ENCODE peak calls at places on chromosomes 11 and 22, in six cellular contexts. T is ovary, N is transverse colon, A is lower leg skin, I is uterus, F is A549. Y is an unnamed sample.

GRCh38 chr11:72969894-72970335 is 155.7 kb downstream of the ATG16L2 start:
- DNase-seq in F (no peak), A (no peak), T (no peak), N (no peak), I (no peak), Y (no peak)

GRCh38 chr22:39290724-39291161 is 28.7 kb downstream of the RPL3 start:
- DNase-seq in A (peak; percentile 43), F (peak; percentile 77), N (no peak), T (peak; percentile 65), I (peak; percentile 75), Y (peak; percentile 63)

GRCh38 chr11:8959546-8960166 is 4.6 kb downstream of the TMEM9B start:
- DNase-seq in A (no peak), I (no peak), T (no peak), N (peak; percentile 15), F (peak; percentile 81), Y (no peak)

GRCh38 chr11:92932023-92932422 is 37.4 kb upstream of the MTNR1B start:
- DNase-seq in T (no peak), F (no peak), A (no peak), N (no peak), I (no peak), Y (no peak)

GRCh38 chr22:42300286-42301071 is 30.0 kb upstream of the TCF20 start:
- DNase-seq in F (no peak), I (no peak), A (no peak), T (no peak), N (peak; percentile 62), Y (peak; percentile 27)

GRCh38 chr11:1202154-1202775 is 20.6 kb upstream of the MUC5B start:
- DNase-seq in I (no peak), N (peak; percentile 7), A (no peak), F (peak; percentile 69), T (no peak), Y (peak; percentile 37)

GRCh38 chr22:35912668-35913067 is 116.0 kb downstream of the RBFOX2 start:
- DNase-seq in N (no peak), I (no peak), F (no peak), T (no peak), A (no peak), Y (no peak)

GRCh38 chr11:122180435-122180834 is 64.4 kb upstream of the BLID start:
- DNase-seq in A (no peak), T (no peak), I (peak; percentile 49), N (no peak), F (peak; percentile 69), Y (no peak)

GRCh38 chr22:22770280-22770871 is 117.2 kb upstream of the IGLL5 start:
- DNase-seq in A (no peak), F (peak; percentile 30), T (peak; percentile 49), N (peak; percentile 75), I (no peak), Y (peak; percentile 55)

GRCh38 chr11:63945482-63946163 is 6.8 kb downstream of the NAA40 start:
- DNase-seq in N (peak; percentile 75), A (peak; percentile 77), T (peak; percentile 79), I (peak; percentile 76), F (peak; percentile 75), Y (peak; percentile 77)

GRCh38 chr11:100403817-100404216 is 283.3 kb upstream of the ARHGAP42 start:
- DNase-seq in T (no peak), A (no peak), F (no peak), N (no peak), I (no peak), Y (no peak)

GRCh38 chr22:43201486-43202219 is 14.7 kb upstream of the TTLL12 start:
- DNase-seq in N (no peak), T (no peak), F (no peak), I (no peak), A (no peak), Y (no peak)

GRCh38 chr11:28528217-28528616 is 420.0 kb downstream of the METTL15 start:
- DNase-seq in T (no peak), N (no peak), F (no peak), I (no peak), A (no peak), Y (no peak)

GRCh38 chr11:74370122-74370521 is 28.1 kb downstream of the PGM2L1 start:
- DNase-seq in F (no peak), T (no peak), I (no peak), A (no peak), N (no peak), Y (no peak)

GRCh38 chr11:31598454-31598853 is 88.9 kb downstream of the ELP4 start:
- DNase-seq in T (no peak), F (no peak), N (no peak), I (no peak), A (no peak), Y (no peak)

GRCh38 chr11:119218141-119218878 is 12.2 kb downstream of the CBL start:
- DNase-seq in I (no peak), F (peak; percentile 70), A (no peak), N (no peak), T (no peak), Y (no peak)

GRCh38 chr11:120759046-120759445 is 247.5 kb downstream of the GRIK4 start:
- DNase-seq in A (no peak), T (no peak), F (no peak), N (no peak), I (no peak), Y (no peak)

GRCh38 chr22:35544189-35544588 is 3.6 kb downstream of the RASD2 start:
- DNase-seq in A (no peak), T (no peak), F (no peak), N (no peak), I (no peak), Y (no peak)

GRCh38 chr11:64675417-64676252 is 47.4 kb downstream of the NRXN2 start:
- DNase-seq in N (no peak), T (no peak), A (peak; percentile 53), I (peak; percentile 62), F (peak; percentile 61), Y (no peak)

GRCh38 chr22:19035474-19036228 is 86.6 kb downstream of the DGCR2 start:
- DNase-seq in A (no peak), I (no peak), T (no peak), N (no peak), F (peak; percentile 10), Y (peak; percentile 23)

GRCh38 chr11:69563306-69563705 is 77.7 kb upstream of the CCND1 start:
- DNase-seq in A (no peak), F (no peak), I (no peak), T (no peak), N (no peak), Y (no peak)

GRCh38 chr11:46277623-46278386 is at the start of gene CREB3L1:
- DNase-seq in N (peak; percentile 81), F (no peak), T (peak; percentile 49), I (peak; percentile 72), A (no peak), Y (peak; percentile 91)
- TF ChIP-seq POLR2A in N (peak; percentile 75), F (no peak), T (no peak), I (no peak), A (no peak), Y (no peak)

GRCh38 chr11:113279591-113279990 is 34.8 kb upstream of the TTC12 start:
- DNase-seq in I (no peak), N (no peak), T (no peak), F (no peak), A (no peak), Y (no peak)
- H3K4me3 ChIP-seq in I (no peak overlapping the region), N (no peak overlapping the region), T (no peak overlapping the region), F (no peak overlapping the region), A (no peak overlapping the region), Y (no peak overlapping the region)

DNA sequence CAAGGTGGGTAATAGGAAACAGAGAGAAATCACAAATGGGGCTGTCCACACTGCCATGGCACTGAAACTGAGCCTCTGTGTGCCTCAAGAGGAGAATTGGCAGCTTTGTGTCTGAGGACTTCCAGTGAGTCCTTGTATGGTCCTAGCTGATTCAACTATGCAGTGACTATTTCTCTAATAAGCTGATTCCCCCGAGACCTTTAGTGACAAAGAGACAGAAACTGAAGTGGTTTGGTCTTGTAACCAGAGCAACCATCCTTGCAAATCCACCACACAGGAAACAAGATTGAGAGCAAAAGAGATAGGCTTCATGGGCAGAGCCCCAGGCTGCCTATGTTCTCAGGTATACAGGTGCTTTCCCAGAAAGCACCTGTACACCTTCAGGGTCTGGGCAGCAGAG is 1038.5 kb downstream of the NTM start:
- DNase-seq in A (no peak), F (no peak), N (no peak), I (no peak), T (no peak), Y (no peak)
- TF ChIP-seq POLR2A in A (no peak), F (no peak), N (no peak), I (no peak), T (no peak), Y (no peak)

DNA sequence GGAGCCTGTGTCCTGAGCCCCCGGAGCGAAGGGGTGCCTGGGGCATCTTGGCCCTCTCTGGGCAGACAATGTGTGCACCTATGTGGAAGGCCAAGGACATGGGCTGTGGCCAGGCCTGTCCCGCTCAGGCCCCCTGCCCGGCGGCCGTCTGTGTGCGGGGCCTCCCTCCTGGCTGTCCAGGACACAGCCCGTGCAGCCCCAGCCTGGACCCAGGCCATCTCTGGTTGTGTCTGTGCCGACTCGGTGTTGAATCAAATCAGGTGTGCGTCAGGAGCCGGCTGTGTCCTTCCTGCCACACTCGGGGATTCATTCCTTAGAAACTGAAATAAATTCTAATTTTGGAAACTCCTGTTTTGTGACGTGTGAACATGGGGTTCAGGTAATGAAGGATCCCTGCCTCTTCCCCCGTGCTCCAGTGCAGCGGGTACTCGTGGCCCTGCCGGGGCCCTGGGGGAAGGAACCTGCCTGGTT is 1.5 kb upstream of the SELENOO start:
- DNase-seq in F (no peak), A (no peak), I (no peak), N (no peak), T (peak; percentile 52), Y (no peak)
- H3K4me3 ChIP-seq in F (no peak overlapping the region), A (no peak overlapping the region), I (no peak overlapping the region), N (no peak overlapping the region), T (no peak overlapping the region), Y (peak overlapping the region; percentile 92)

GRCh38 chr11:45096636-45097035 is 49.8 kb upstream of the PRDM11 start:
- DNase-seq in T (no peak), N (no peak), A (peak; percentile 15), I (no peak), F (no peak), Y (no peak)

GRCh38 chr11:45095691-45096010 is 50.8 kb upstream of the PRDM11 start:
- DNase-seq in N (no peak), F (no peak), I (no peak), A (no peak), T (no peak), Y (no peak)

GRCh38 chr11:45092901-45093760 is 53.3 kb upstream of the PRDM11 start:
- DNase-seq in N (no peak), T (no peak), A (peak; percentile 2), F (no peak), I (no peak), Y (peak; percentile 23)

GRCh38 chr11:45093761-45094455 is 52.5 kb upstream of the PRDM11 start:
- DNase-seq in T (no peak), I (no peak), A (peak; percentile 9), N (no peak), F (no peak), Y (peak; percentile 16)

DNA sequence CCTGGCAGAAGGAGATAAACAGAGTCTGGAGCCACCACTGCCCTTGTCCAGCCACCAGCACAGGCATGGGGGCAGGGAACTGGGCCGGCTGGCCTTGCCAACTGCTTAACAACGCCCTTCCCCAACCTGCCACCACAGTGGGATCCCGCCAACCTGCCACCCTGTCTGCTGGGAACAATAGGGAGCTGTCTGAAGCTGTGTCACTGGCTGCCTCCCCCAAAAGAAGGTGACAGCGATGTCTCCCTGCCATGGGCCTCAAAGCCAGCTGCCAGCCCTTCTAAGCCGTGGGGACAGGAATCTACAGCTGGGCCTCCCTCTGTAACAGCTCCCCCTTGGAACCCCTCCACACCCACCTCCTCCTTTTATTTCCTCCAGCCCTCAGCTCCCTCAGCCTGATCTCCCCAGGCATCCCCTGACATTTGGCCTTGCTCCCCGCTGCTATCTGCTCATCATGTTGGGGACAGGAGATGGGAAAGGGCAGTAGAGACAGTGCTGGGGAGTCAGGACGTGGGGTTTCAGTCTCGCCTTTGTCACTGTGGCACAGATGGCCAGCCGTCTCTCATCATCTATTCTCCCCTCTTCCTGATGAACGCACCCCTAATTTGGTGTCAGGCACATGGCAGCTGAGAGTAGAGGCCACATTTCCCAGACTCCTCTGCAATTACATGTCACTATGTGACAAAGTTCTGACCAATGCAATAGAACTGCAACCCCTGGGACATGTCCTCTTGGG is 51.3 kb upstream of the PRDM11 start:
- DNase-seq in N (no peak), T (no peak), F (no peak), A (peak; percentile 11), I (no peak), Y (no peak)
- TF ChIP-seq POLR2A in N (no peak), T (no peak), F (no peak), A (no peak), I (no peak), Y (no peak)

Y was measured in stomach.